ENCODE peak calls at places on chromosomes 11 and 22, in six cellular contexts. S, Y, G, N, P and E are unnamed samples.

GRCh38 chr11:31887180-31887579 is 76.1 kb upstream of the PAX6 start:
- DNase-seq in S (peak), Y (no peak), G (no peak), N (peak), P (no peak), E (no peak)

GRCh38 chr11:21771097-21771496 is 421.8 kb upstream of the ANO5 start:
- DNase-seq in S (no peak), Y (no peak), G (no peak), N (no peak), P (no peak), E (no peak)

GRCh38 chr11:91932151-91932821 is 292.3 kb upstream of the FAT3 start:
- DNase-seq in S (peak), Y (no peak), G (no peak), N (peak), P (no peak), E (peak)

GRCh38 chr22:23146842-23147205 is 1.5 kb downstream of the RAB36 start:
- DNase-seq in S (no peak), Y (no peak), G (peak), N (no peak), P (no peak), E (peak)

GRCh38 chr22:46769191-46769675 is 6.8 kb downstream of the TBC1D22A start:
- DNase-seq in S (no peak), Y (no peak), G (no peak), N (no peak), P (no peak), E (no peak)

GRCh38 chr11:68610452-68611116 is 73.8 kb upstream of the GAL start:
- DNase-seq in S (peak), Y (no peak), G (peak), N (peak), P (no peak), E (peak)

GRCh38 chr11:15927866-15928217 is 428.5 kb downstream of the SOX6 start:
- DNase-seq in S (no peak), Y (no peak), G (no peak), N (no peak), P (no peak), E (no peak)

GRCh38 chr11:2482745-2483144 is 37.9 kb downstream of the KCNQ1 start:
- DNase-seq in S (no peak), Y (no peak), G (no peak), N (no peak), P (no peak), E (no peak)

GRCh38 chr11:44630511-44631210 is 65.2 kb downstream of the CD82 start:
- DNase-seq in S (no peak), Y (no peak), G (no peak), N (no peak), P (no peak), E (no peak)

GRCh38 chr11:2734181-2735052 is 34.6 kb upstream of the KCNQ1OT1 start:
- DNase-seq in S (no peak), Y (no peak), G (no peak), N (no peak), P (peak), E (no peak)

GRCh38 chr11:12560861-12561260 is 113.4 kb upstream of the TEAD1 start:
- DNase-seq in S (no peak), Y (no peak), G (no peak), N (no peak), P (no peak), E (no peak)

GRCh38 chr11:100515087-100515486 is 172.0 kb upstream of the ARHGAP42 start:
- DNase-seq in S (no peak), Y (peak), G (peak), N (no peak), P (no peak), E (no peak)

GRCh38 chr11:128619540-128620305 is 32.4 kb upstream of the ETS1 start:
- DNase-seq in S (peak), Y (no peak), G (no peak), N (no peak), P (no peak), E (no peak)

GRCh38 chr11:128727811-128728431 is 34.0 kb downstream of the FLI1 start:
- DNase-seq in S (no peak), Y (no peak), G (no peak), N (no peak), P (no peak), E (no peak)

GRCh38 chr11:28090052-28090749 is 17.8 kb downstream of the KIF18A start:
- DNase-seq in S (no peak), Y (no peak), G (peak), N (peak), P (no peak), E (peak)

GRCh38 chr11:61486004-61486615 is 22.4 kb upstream of the LRRC10B start:
- DNase-seq in S (no peak), Y (no peak), G (no peak), N (no peak), P (no peak), E (no peak)

GRCh38 chr22:45709004-45709739 is 37.5 kb downstream of the ATXN10 start:
- DNase-seq in S (peak), Y (no peak), G (peak), N (peak), P (no peak), E (peak)

GRCh38 chr11:10728779-10729472 is 22.1 kb upstream of the CTR9 start:
- DNase-seq in S (peak), Y (peak), G (peak), N (peak), P (no peak), E (peak)

GRCh38 chr22:33467718-33468117 is 409.5 kb upstream of the SYN3 start:
- DNase-seq in S (peak), Y (no peak), G (no peak), N (peak), P (no peak), E (no peak)
- TF ChIP-seq CTCF in S (no peak), Y (no peak), G (peak), N (peak), P (peak), E (no peak)

DNA sequence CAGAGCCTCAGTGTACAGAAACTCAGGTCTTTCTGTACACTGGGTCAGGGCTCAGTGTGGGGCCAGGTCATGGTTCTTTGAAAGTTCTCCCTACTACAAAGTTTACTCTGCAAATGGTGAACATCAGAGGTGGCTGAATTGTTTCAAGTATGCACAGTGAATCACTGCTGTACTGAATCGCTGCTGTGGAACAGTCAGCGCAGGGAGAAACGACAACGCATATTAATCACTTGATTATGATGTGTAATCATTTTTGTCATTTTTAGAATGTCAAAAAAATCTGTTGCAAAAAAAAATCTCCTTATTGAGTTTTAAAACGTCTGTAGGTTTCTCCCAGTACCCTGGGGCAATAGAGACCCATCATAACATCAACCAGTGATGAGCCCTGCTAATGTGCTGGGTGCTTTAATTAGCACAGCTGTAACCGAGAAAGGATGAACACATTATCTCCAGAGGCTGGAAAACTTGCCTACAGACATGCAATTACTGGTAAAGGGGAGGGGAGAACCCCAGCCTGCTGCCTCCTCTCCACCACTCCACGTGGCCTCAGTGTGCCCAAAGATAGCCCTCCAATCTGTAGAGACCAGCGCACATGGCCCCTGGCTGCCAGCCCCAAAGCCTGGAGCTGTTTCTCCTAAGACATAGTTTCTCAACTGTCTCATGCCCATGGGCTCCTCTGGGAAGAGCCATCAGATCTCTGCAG is 12.8 kb downstream of the ARRB1 start:
- DNase-seq in S (peak), Y (no peak), G (peak), N (peak), P (no peak), E (peak)
- TF ChIP-seq CTCF in S (no peak), Y (no peak), G (no peak), N (no peak), P (no peak), E (no peak)

GRCh38 chr22:32775957-32776356 is 25.5 kb upstream of the TIMP3 start:
- DNase-seq in S (peak), Y (no peak), G (peak), N (no peak), P (no peak), E (no peak)
- TF ChIP-seq CTCF in S (peak), Y (no peak), G (peak), N (peak), P (peak), E (peak)

DNA sequence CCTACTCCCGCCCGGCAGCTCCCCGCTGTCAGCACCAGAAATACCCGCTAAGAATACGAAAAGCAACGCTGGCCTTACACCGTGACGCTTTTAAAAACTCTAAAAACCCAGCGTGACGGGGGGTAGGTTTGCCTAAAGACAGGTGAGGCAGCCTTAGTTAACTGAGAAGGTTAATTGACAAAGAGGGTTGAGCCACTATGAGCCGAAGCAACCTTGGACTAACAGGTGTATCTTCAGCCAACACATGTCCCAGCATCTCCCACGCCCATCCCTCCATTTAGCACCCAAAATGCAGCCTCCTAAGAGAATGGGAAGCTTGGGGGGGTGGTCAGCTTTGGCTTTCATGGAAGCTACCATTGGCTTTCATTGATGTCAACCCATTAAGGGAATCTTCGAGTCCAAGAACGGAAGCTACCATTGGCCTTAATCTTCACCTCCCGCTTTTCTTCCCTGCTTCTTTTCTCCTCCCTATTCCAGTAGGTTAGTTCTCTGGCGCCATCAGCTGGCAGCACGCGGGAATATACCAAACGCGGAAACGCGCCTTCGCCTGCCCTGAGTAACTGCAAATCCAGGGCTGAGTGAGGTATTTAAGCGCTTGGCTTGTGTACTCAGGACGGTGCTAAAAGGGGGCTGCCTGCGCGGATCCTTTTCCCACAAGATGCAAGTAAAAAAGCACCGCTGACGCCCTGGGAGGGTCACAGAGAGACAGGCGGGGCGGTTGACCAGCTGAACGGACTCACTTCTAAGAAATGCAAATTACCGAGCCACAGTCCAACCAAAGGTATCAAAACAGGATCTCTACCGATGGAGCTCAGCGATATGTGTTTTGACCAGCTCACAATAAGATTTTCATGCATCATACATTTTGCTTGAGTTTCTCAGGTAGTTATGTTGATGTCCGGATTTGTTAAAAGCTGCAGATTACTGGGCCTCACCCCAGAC is 38.5 kb upstream of the GLYATL1 start:
- DNase-seq in S (peak), Y (peak), G (peak), N (peak), P (peak), E (peak)
- TF ChIP-seq CTCF in S (peak), Y (peak), G (peak), N (peak), P (peak), E (peak)

GRCh38 chr11:109033627-109034340 is 368.9 kb downstream of the DDX10 start:
- DNase-seq in S (no peak), Y (no peak), G (peak), N (peak), P (no peak), E (peak)
- TF ChIP-seq CTCF in S (no peak), Y (no peak), G (no peak), N (no peak), P (no peak), E (no peak)

GRCh38 chr11:103737791-103738190 is 298.6 kb upstream of the DDI1 start:
- DNase-seq in S (no peak), Y (no peak), G (peak), N (no peak), P (peak), E (no peak)
- TF ChIP-seq CTCF in S (no peak), Y (no peak), G (no peak), N (no peak), P (no peak), E (no peak)

GRCh38 chr11:116895053-116895757 is 57.8 kb upstream of the APOA1 start:
- DNase-seq in S (peak), Y (peak), G (peak), N (no peak), P (peak), E (no peak)
- TF ChIP-seq CTCF in S (peak), Y (peak), G (peak), N (peak), P (peak), E (peak)